ENCODE peak calls at places on chromosome 4, in six cellular contexts. X is Karpas-422, A is brain microvascular endothelial cell, N is IMR-90, U is kidney, J is Peyer's patch. Q is an unnamed sample.

GRCh38 chr4:54513231-54513630 is 144.5 kb upstream of the KIT start:
- DNase-seq in X (no peak), A (peak), N (peak), U (no peak), J (no peak), Q (no peak)

GRCh38 chr4:150514709-150515108 is 67.2 kb upstream of the MAB21L2 start:
- DNase-seq in X (no peak), A (no peak), N (no peak), U (no peak), J (no peak), Q (no peak)

GRCh38 chr4:47741200-47741599 is 96.7 kb downstream of the CORIN start:
- DNase-seq in X (no peak), A (no peak), N (peak), U (no peak), J (no peak), Q (no peak)

GRCh38 chr4:180314972-180315371 is 1928.2 kb upstream of the TENM3 start:
- DNase-seq in X (no peak), A (no peak), N (no peak), U (no peak), J (no peak), Q (no peak)

GRCh38 chr4:136032391-136032790 is 1499.9 kb downstream of the PCDH18 start:
- DNase-seq in X (no peak), A (no peak), N (no peak), U (no peak), J (no peak), Q (no peak)

GRCh38 chr4:7485096-7485495 is 50.4 kb upstream of the PSAPL1 start:
- DNase-seq in X (no peak), A (no peak), N (no peak), U (no peak), J (no peak), Q (no peak)

GRCh38 chr4:67721317-67721769 is 20.4 kb upstream of the UBA6 start:
- DNase-seq in X (no peak), A (no peak), N (no peak), U (no peak), J (no peak), Q (no peak)

GRCh38 chr4:2047031-2047660 is 12.0 kb upstream of the NAT8L start:
- DNase-seq in X (no peak), A (no peak), N (no peak), U (peak), J (no peak), Q (no peak)

GRCh38 chr4:56028165-56028564 is 79.4 kb downstream of the CEP135 start:
- DNase-seq in X (no peak), A (no peak), N (no peak), U (no peak), J (no peak), Q (no peak)

GRCh38 chr4:80007745-80008149 is 65.3 kb downstream of the ANTXR2 start:
- DNase-seq in X (no peak), A (no peak), N (no peak), U (no peak), J (no peak), Q (no peak)
- H3K27ac ChIP-seq in X (no peak), A (peak), N (no peak), U (no peak), J (no peak), Q (no peak)

GRCh38 chr4:74932832-74933561 is at the start of gene PARM1:
- DNase-seq in X (peak), A (peak), N (peak), U (peak), J (peak), Q (no peak)

GRCh38 chr4:74934822-74935326 is 2.0 kb downstream of the PARM1 start:
- DNase-seq in X (no peak), A (no peak), N (no peak), U (no peak), J (no peak), Q (no peak)

GRCh38 chr4:74933562-74934015 is 673 bp downstream of the PARM1 start:
- DNase-seq in X (peak), A (no peak), N (no peak), U (no peak), J (peak), Q (no peak)

GRCh38 chr4:74932010-74932409 is 906 bp upstream of the PARM1 start:
- DNase-seq in X (no peak), A (no peak), N (no peak), U (no peak), J (no peak), Q (no peak)

DNA sequence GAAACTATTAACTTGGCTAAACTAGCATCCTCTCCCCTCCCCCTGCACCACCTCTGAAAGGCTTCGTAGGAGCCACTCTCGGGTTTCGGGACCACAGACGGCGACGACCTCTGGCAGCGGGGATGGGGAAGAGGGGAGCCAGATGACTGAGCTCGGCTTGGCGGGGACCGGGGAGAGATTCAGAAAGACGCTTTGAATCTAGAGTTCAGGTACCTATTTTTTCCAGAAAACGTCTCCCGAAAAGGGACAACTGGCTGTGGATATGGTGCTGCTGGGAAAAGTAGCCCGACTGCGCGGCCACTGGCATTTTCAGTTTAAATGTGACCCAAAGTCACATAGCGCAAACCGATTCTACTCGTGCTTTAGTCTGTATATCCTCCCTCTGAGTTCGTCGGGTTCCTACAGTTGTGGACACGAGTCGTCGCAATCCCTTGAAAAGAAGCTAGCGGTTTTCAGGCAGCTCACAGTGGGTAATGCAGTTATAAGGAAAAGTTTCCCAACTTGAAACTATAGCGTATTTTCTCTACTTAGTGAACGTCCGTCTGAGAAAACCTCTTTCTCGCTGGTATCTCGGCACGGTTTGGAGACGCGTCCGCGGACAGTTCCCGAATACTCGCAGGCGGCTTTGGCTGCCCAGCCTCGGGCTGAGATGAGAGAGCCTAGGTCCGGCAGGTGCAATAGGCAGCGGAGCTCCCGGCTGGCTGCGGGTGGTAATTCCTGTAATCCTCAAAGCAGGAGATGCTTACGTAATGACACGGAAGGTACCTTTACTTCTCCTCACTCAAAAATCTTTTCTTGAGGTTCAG is 1.3 kb downstream of the PARM1 start:
- DNase-seq in X (peak), A (peak), N (peak), U (no peak), J (peak), Q (no peak)
- H3K27ac ChIP-seq in X (peak), A (no peak), N (no peak), U (peak), J (peak), Q (no peak)

DNA sequence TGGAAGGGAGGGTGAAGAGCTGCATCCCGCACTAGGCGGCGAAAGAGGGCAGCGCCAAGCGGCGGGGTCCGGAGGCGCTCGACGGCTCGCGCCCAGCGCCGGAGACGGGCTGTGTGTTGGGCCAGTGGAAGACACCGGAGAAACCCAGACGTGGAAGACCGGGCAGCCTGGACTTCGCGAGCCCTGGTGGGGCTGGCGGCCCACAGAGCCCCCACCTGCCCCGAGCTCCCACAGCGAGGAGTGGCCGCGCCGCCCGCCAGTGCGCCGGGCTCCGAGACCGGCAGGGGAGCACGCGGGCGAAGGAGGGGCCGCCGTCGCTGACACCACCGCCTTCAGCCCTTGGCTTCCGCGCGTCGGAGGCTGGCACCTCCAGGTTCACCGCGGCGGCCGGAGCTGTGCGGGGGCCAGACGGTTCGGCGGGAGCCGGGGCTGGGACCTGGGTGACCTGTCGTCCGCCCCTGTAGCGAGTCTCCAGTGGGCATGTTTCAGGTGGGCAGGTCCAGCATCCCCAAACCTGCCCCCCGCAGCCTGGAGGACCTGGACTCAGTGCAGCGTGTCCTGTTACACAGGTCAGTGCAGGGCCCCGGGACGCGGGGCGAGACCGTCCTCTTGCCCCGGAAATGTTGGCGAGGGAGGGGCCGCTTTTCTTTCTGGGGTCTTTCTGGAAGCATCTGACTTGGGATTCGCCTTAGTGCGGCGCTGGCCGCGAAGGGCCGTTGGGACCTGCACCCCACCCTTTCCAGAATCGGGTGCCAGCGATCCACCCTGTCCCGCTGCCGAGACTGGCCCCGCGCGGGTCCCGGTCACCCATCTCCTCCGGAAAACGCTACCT is 9.6 kb upstream of the INTU start:
- DNase-seq in X (no peak), A (peak), N (peak), U (peak), J (no peak), Q (no peak)
- H3K27ac ChIP-seq in X (no peak), A (peak), N (peak), U (no peak), J (peak), Q (no peak)

GRCh38 chr4:87086143-87086805 is 134.1 kb downstream of the KLHL8 start:
- DNase-seq in X (no peak), A (no peak), N (no peak), U (no peak), J (no peak), Q (no peak)

GRCh38 chr4:87090305-87090704 is 130.1 kb downstream of the KLHL8 start:
- DNase-seq in X (no peak), A (no peak), N (no peak), U (no peak), J (no peak), Q (no peak)

GRCh38 chr4:87087015-87087920 is 133.2 kb downstream of the KLHL8 start:
- DNase-seq in X (no peak), A (no peak), N (peak), U (no peak), J (no peak), Q (no peak)

GRCh38 chr4:87088188-87088587 is 132.2 kb downstream of the KLHL8 start:
- DNase-seq in X (no peak), A (no peak), N (no peak), U (no peak), J (no peak), Q (no peak)

GRCh38 chr4:87089368-87089767 is 131.1 kb downstream of the KLHL8 start:
- DNase-seq in X (no peak), A (no peak), N (no peak), U (no peak), J (no peak), Q (no peak)
- H3K27ac ChIP-seq in X (no peak), A (no peak), N (no peak), U (peak), J (no peak), Q (no peak)

GRCh38 chr4:141567326-141567915 is 69.0 kb upstream of the IL15 start:
- DNase-seq in X (no peak), A (no peak), N (no peak), U (no peak), J (no peak), Q (no peak)
- H3K27ac ChIP-seq in X (no peak), A (no peak), N (no peak), U (no peak), J (no peak), Q (no peak)

GRCh38 chr4:147786531-147786930 is 54.6 kb downstream of the ARHGAP10 start:
- DNase-seq in X (no peak), A (no peak), N (no peak), U (no peak), J (no peak), Q (no peak)

GRCh38 chr4:147787204-147787603 is 55.3 kb downstream of the ARHGAP10 start:
- DNase-seq in X (no peak), A (peak), N (peak), U (no peak), J (no peak), Q (no peak)

GRCh38 chr4:147789596-147789995 is 57.7 kb downstream of the ARHGAP10 start:
- DNase-seq in X (no peak), A (no peak), N (peak), U (no peak), J (no peak), Q (no peak)

GRCh38 chr4:147788791-147789190 is 56.9 kb downstream of the ARHGAP10 start:
- DNase-seq in X (no peak), A (no peak), N (peak), U (no peak), J (no peak), Q (no peak)

DNA sequence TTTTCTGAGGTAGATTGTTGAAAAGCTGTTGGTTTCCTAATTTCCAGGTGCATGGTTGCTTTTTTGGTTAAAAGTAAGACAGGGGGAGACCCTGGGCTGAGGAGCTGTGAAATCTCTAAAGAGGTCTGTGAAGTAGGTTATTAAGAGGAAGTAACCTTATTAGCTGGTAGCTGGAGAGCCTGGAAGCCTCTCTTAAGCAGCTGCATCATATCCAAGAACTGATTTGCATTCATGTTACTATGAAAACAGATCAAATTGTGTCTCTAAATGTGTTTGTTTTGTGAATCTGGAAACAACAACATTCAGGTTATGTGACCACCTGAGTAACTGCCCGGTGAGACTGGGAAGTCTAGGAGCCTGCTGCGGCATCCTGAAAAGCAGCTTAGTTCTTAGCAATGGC is 54.1 kb downstream of the ARHGAP10 start:
- DNase-seq in X (peak), A (no peak), N (no peak), U (no peak), J (no peak), Q (no peak)
- H3K27ac ChIP-seq in X (no peak), A (no peak), N (no peak), U (no peak), J (no peak), Q (no peak)

DNA sequence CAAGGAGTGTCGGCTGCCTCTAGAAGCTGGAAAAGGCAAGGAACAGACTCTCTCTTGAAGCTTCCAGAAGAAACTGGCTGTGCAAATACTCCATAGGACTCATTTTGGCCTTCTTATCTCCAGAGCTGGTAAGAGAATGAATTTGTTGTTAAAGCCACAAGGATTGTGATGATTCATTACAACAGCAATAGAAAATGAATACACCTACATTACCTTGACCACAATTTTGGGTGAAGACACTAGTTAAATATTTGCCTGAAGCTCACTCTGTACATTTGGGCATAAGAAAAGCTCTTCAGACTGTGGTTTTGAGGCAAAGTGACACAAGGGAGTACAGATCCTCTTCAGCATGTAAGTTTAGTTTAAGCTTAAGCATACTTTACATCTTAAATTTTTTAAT is 134.5 kb upstream of the TLL1 start:
- DNase-seq in X (no peak), A (no peak), N (no peak), U (no peak), J (no peak), Q (no peak)
- H3K27ac ChIP-seq in X (no peak), A (no peak), N (no peak), U (no peak), J (no peak), Q (no peak)

DNA sequence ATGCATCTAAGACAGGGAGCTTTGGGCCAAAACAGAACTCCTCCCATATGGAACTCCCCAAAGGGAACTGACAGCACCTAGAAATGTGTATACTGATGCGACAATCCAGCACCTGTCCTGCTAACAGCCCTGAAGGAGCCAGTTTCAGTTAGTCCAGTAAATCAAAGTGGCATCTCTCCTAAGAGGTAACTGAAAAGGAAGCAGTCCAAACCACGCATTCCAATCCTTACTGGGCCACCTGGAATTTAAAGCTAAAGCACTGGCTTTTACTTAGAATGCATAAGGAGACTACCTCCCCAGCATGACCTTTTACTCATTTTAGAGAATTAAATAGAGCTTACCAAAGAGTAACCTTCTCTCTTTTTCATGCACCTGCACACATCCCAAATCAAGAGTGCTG is 586.8 kb upstream of the PITX2 start:
- DNase-seq in X (no peak), A (no peak), N (no peak), U (no peak), J (no peak), Q (no peak)
- H3K27ac ChIP-seq in X (no peak), A (no peak), N (no peak), U (no peak), J (no peak), Q (no peak)

GRCh38 chr4:29852537-29852936 is 867.6 kb upstream of the PCDH7 start:
- DNase-seq in X (no peak), A (no peak), N (no peak), U (no peak), J (no peak), Q (no peak)

DNA sequence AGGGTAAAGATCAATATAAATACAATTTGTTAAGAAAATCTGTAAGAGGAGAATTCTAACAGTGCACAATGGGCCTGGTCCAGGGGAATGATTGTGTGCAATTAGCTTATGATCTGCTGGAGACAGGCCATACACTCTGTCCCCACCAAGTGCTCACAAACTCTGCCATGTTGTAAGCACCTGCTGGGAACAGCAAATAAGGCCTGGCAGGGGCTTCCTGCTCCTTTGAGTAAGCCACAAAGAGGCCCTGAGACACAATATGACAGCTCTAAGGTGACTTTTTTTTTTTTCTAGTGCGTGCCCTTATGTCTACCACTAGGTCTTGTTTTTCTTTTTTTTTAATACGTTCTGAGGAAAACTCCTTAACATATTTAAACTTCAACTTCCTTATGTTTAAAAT is 866.3 kb upstream of the PCDH7 start:
- DNase-seq in X (no peak), A (no peak), N (no peak), U (no peak), J (no peak), Q (no peak)
- H3K27ac ChIP-seq in X (no peak), A (no peak), N (no peak), U (no peak), J (no peak), Q (no peak)